ENCODE peak calls at places on chromosomes 5 and 9, in four cellular contexts. K is adipocyte; N is CD4-positive, alpha-beta memory T cell; G is SJSA1. Q is an unnamed sample. For H3K9me3, the result is how much of the 10 kb centered on the place peaks cover.

GRCh38 chr9:19552693-19553092 is 143.9 kb downstream of the ACER2 start:
- DNase-seq in K (no peak), N (no peak), G (no peak), Q (no peak)

GRCh38 chr5:177426566-177427210 is at the start of gene GRK6:
- DNase-seq in K (no peak), N (peak), G (peak), Q (peak)

GRCh38 chr9:96476591-96476990 is 26.6 kb downstream of the HABP4 start:
- DNase-seq in K (no peak), N (no peak), G (no peak), Q (no peak)

GRCh38 chr5:104513194-104513602 is 950.6 kb upstream of the NUDT12 start:
- DNase-seq in K (peak), N (no peak), G (no peak), Q (no peak)

GRCh38 chr5:169280696-169281095 is 20.2 kb downstream of the SLIT3 start:
- DNase-seq in K (no peak), N (no peak), G (no peak), Q (no peak)

GRCh38 chr5:180785794-180786221 is 16.8 kb downstream of the MGAT1 start:
- DNase-seq in K (peak), N (no peak), G (peak), Q (peak)

GRCh38 chr5:34789021-34789531 is 49.9 kb upstream of the TTC23L start:
- DNase-seq in K (no peak), N (no peak), G (no peak), Q (peak)

GRCh38 chr5:149114403-149115312 is 26.6 kb upstream of the ABLIM3 start:
- DNase-seq in K (peak), N (peak), G (peak), Q (peak)

GRCh38 chr9:8492034-8492433 is 692.5 kb upstream of the DMAC1 start:
- DNase-seq in K (no peak), N (no peak), G (no peak), Q (no peak)

GRCh38 chr9:92720807-92721535 is 43.7 kb downstream of the BICD2 start:
- DNase-seq in K (no peak), N (no peak), G (no peak), Q (peak)

GRCh38 chr5:136404616-136405015 is 39.3 kb upstream of the TRPC7 start:
- DNase-seq in K (no peak), N (no peak), G (no peak), Q (no peak)

GRCh38 chr5:180975338-180975737 is 13.3 kb upstream of the BTNL3 start:
- DNase-seq in K (no peak), N (no peak), G (no peak), Q (peak)

GRCh38 chr5:131218392-131218791 is 45.5 kb upstream of the CDC42SE2 start:
- DNase-seq in K (no peak), N (no peak), G (no peak), Q (no peak)

GRCh38 chr5:178590141-178590923 is at the start of gene COL23A1:
- DNase-seq in K (peak), N (peak), G (no peak), Q (peak)

GRCh38 chr9:5438301-5439162 is 807 bp upstream of the PLGRKT start:
- DNase-seq in K (peak), N (peak), G (no peak), Q (no peak)

GRCh38 chr9:106920091-106920490 is 57.1 kb downstream of the ZNF462 start:
- DNase-seq in K (no peak), N (no peak), G (no peak), Q (no peak)

GRCh38 chr5:93644760-93645159 is 61.7 kb downstream of the NR2F1 start:
- DNase-seq in K (no peak), N (no peak), G (no peak), Q (no peak)

GRCh38 chr5:74382864-74383618 is 257.5 kb downstream of the ENC1 start:
- DNase-seq in K (peak), N (no peak), G (peak), Q (peak)

GRCh38 chr5:96934291-96934694 is 1.6 kb upstream of the LNPEP start:
- DNase-seq in K (no peak), N (no peak), G (no peak), Q (no peak)

GRCh38 chr5:124662261-124662781 is 84.1 kb downstream of the ZNF608 start:
- DNase-seq in K (no peak), N (no peak), G (peak), Q (no peak)

GRCh38 chr5:132469380-132470372 is 20.9 kb downstream of the IRF1 start:
- DNase-seq in K (peak), N (no peak), G (no peak), Q (no peak)

GRCh38 chr5:15386122-15386521 is 113.9 kb upstream of the FBXL7 start:
- DNase-seq in K (no peak), N (no peak), G (no peak), Q (no peak)

GRCh38 chr9:133579601-133580415 is 29.4 kb downstream of the FAM163B start:
- DNase-seq in K (no peak), N (no peak), G (no peak), Q (no peak)

GRCh38 chr5:77133061-77133758 is 46.1 kb upstream of the ZBED3 start:
- DNase-seq in K (peak), N (no peak), G (peak), Q (peak)

GRCh38 chr9:3880851-3881250 is 355.1 kb upstream of the RFX3 start:
- DNase-seq in K (peak), N (no peak), G (peak), Q (peak)

GRCh38 chr9:110820378-110820777 is 151.8 kb downstream of the MUSK start:
- DNase-seq in K (no peak), N (no peak), G (no peak), Q (no peak)

GRCh38 chr5:177195307-177195952 is 61.9 kb downstream of the NSD1 start:
- DNase-seq in K (no peak), N (no peak), G (no peak), Q (no peak)

GRCh38 chr5:135208555-135209494 is 174.8 kb upstream of the PITX1 start:
- DNase-seq in K (peak), N (no peak), G (peak), Q (peak)

GRCh38 chr5:157506066-157506590 is 46.1 kb downstream of the NIPAL4 start:
- DNase-seq in K (no peak), N (no peak), G (no peak), Q (no peak)

GRCh38 chr9:137740311-137740710 is 121.5 kb downstream of the EHMT1 start:
- DNase-seq in K (peak), N (no peak), G (no peak), Q (no peak)

GRCh38 chr5:126402591-126402990 is 20.6 kb upstream of the GRAMD2B start:
- DNase-seq in K (no peak), N (no peak), G (no peak), Q (no peak)
- H3K9me3 ChIP-seq in K (under half), N (under half), G (under half), Q (under half)

DNA sequence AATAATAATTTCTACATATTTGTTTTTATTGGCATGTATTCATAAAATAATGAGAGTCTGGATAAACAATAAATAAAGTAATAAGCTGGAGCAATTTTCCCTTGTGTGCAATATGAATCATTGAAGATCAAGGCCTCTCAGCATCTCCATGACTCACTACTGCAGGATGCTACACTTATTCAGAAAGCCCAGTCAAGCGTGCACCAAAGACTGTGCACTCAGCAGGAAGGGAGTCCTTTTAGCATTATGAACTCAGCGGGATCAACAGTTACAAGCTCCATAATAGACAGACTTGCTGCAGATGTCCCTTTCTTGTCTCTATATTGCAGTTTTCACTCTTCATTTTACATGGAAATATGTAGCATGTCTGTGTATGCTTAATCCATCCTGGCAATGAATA is 485.3 kb downstream of the CDH9 start:
- DNase-seq in K (no peak), N (no peak), G (no peak), Q (no peak)
- H3K9me3 ChIP-seq in K (under half), N (under half), G (under half), Q (under half)

GRCh38 chr9:119078015-119078414 is 291.2 kb downstream of the BRINP1 start:
- DNase-seq in K (no peak), N (no peak), G (no peak), Q (no peak)

GRCh38 chr9:119071636-119072035 is 297.6 kb downstream of the BRINP1 start:
- DNase-seq in K (no peak), N (no peak), G (no peak), Q (no peak)

DNA sequence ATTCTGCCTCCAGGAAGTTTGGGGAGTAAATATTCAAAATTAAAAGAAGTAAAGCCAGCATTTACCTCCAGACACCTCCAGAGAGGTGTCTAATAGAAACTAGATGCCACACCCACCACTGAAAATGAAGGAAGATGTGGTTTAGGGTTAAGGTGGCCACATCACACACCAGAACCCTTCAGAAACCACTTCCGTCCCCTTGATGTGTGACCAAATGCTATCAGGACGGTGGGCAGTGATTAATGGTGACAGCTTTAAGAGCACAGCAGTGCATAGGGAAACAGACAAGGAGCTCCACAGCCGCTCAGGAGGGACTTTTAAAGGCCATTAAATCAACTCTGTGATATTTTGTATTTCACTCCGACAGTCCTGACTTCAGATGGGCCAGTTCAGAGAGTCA is 295.2 kb downstream of the BRINP1 start:
- DNase-seq in K (no peak), N (no peak), G (no peak), Q (no peak)
- H3K9me3 ChIP-seq in K (under half), N (under half), G (under half), Q (under half)

GRCh38 chr5:2725957-2726356 is 25.5 kb downstream of the IRX2 start:
- DNase-seq in K (no peak), N (no peak), G (no peak), Q (no peak)
- H3K9me3 ChIP-seq in K (under half), N (under half), G (under half), Q (under half)

Q was measured in osteoblast.